ENCODE peak calls at places on chromosome X, in four cellular contexts. B is HS-27A, T is IMR-90, V is GM13977. D is an unnamed sample.

GRCh38 chrX:51837926-51838325 is 55.5 kb upstream of the MAGED1 start:
- DNase-seq in B (no peak), T (peak), V (no peak), D (peak)

GRCh38 chrX:103631145-103631544 is 2.4 kb downstream of the TCEAL1 start:
- DNase-seq in B (no peak), T (no peak), V (no peak), D (no peak)

GRCh38 chrX:153641575-153642312 is 5.3 kb upstream of the DUSP9 start:
- DNase-seq in B (no peak), T (no peak), V (no peak), D (no peak)

GRCh38 chrX:24242649-24243556 is 71.0 kb downstream of the SUPT20HL2 start:
- DNase-seq in B (no peak), T (peak), V (peak), D (no peak)

GRCh38 chrX:96703379-96703778 is 18.7 kb downstream of the DIAPH2 start:
- DNase-seq in B (no peak), T (no peak), V (no peak), D (no peak)

GRCh38 chrX:149493567-149494562 is 11.2 kb downstream of the IDS start:
- DNase-seq in B (no peak), T (no peak), V (no peak), D (no peak)

GRCh38 chrX:44344194-44344593 is 722 bp upstream of the EFHC2 start:
- DNase-seq in B (no peak), T (no peak), V (no peak), D (no peak)

GRCh38 chrX:9260603-9261002 is 204.3 kb upstream of the TBL1X start:
- DNase-seq in B (no peak), T (no peak), V (no peak), D (no peak)

GRCh38 chrX:149762696-149763614 is 10.9 kb upstream of the HSFX1 start:
- DNase-seq in B (no peak), T (no peak), V (no peak), D (no peak)

GRCh38 chrX:132594129-132594528 is 105.3 kb upstream of the MBNL3 start:
- DNase-seq in B (no peak), T (no peak), V (no peak), D (no peak)

GRCh38 chrX:146363919-146364318 is 445.7 kb upstream of the CXorf51B start:
- DNase-seq in B (no peak), T (no peak), V (no peak), D (no peak)

GRCh38 chrX:350148-350533 is 31.5 kb upstream of the GTPBP6 start:
- DNase-seq in B (no peak), T (no peak), V (no peak), D (no peak)

GRCh38 chrX:151789179-151789800 is 54.7 kb downstream of the CNGA2 start:
- DNase-seq in B (peak), T (peak), V (no peak), D (no peak)

GRCh38 chrX:3143043-3143799 is 102.0 kb downstream of the ARSF start:
- DNase-seq in B (no peak), T (no peak), V (no peak), D (no peak)

GRCh38 chrX:129193357-129193756 is 329.9 kb downstream of the SMARCA1 start:
- DNase-seq in B (no peak), T (no peak), V (no peak), D (no peak)

GRCh38 chrX:134520860-134521390 is 61.0 kb downstream of the HPRT1 start:
- DNase-seq in B (no peak), T (peak), V (peak), D (peak)

GRCh38 chrX:12360389-12360788 is 222.1 kb downstream of the FRMPD4 start:
- DNase-seq in B (peak), T (peak), V (no peak), D (no peak)

GRCh38 chrX:16711219-16712115 is 1.0 kb downstream of the CTPS2 start:
- DNase-seq in B (no peak), T (no peak), V (peak), D (peak)